ENCODE peak calls at places on chromosomes 2 and 18, in nine cellular contexts. Z is osteocyte, X is AG09309, C is epithelial cell of esophagus, R is GM12865, A is cardiac fibroblast, D is progenitor cell of endocrine pancreas, Y is breast epithelium, B is neural progenitor cell. U is an unnamed sample.

GRCh38 chr2:67399144-67399543 is 2.0 kb downstream of the ETAA1 start:
- DNase-seq in Z (no peak), X (no peak), C (no peak), R (no peak), A (no peak), D (no peak), Y (no peak), B (no peak), U (no peak)

GRCh38 chr2:240466579-240467148 is 31.2 kb downstream of the GPC1 start:
- DNase-seq in Z (no peak), X (no peak), C (no peak), R (no peak), A (no peak), D (peak; percentile 8), Y (no peak), B (no peak), U (no peak)

GRCh38 chr18:33432857-33433256 is 7.7 kb downstream of the CCDC178 start:
- DNase-seq in Z (no peak), X (no peak), C (no peak), R (no peak), A (no peak), D (no peak), Y (no peak), B (no peak), U (no peak)

GRCh38 chr2:14941151-14941631 is 308.7 kb downstream of the LRATD1 start:
- DNase-seq in Z (no peak), X (no peak), C (no peak), R (no peak), A (no peak), D (no peak), Y (no peak), B (no peak), U (no peak)

GRCh38 chr2:105644174-105644980 is 100.3 kb upstream of the NCK2 start:
- DNase-seq in Z (no peak), X (peak; percentile 11), C (no peak), R (no peak), A (peak; percentile 18), D (no peak), Y (no peak), B (no peak), U (no peak)

GRCh38 chr2:144431384-144431783 is 88.5 kb downstream of the ZEB2 start:
- DNase-seq in Z (no peak), X (no peak), C (no peak), R (peak; percentile 20), A (no peak), D (no peak), Y (no peak), B (peak; percentile 54), U (no peak)

GRCh38 chr18:27181726-27182125 is 3.4 kb downstream of the CHST9 start:
- DNase-seq in Z (no peak), X (no peak), C (no peak), R (no peak), A (no peak), D (no peak), Y (no peak), B (no peak), U (no peak)

GRCh38 chr2:113164930-113165585 is 8.7 kb upstream of the PSD4 start:
- DNase-seq in Z (no peak), X (no peak), C (no peak), R (no peak), A (no peak), D (no peak), Y (no peak), B (peak; percentile 70), U (no peak)

GRCh38 chr2:198374375-198375072 is 570.1 kb downstream of the PLCL1 start:
- DNase-seq in Z (no peak), X (peak; percentile 59), C (peak; percentile 82), R (peak; percentile 67), A (peak; percentile 74), D (peak; percentile 18), Y (no peak), B (peak; percentile 75), U (peak; percentile 61)

GRCh38 chr18:44423826-44424225 is 256.9 kb upstream of the SETBP1 start:
- DNase-seq in Z (no peak), X (no peak), C (no peak), R (no peak), A (no peak), D (no peak), Y (no peak), B (peak; percentile 11), U (no peak)

GRCh38 chr2:105573910-105574655 is 170.6 kb upstream of the NCK2 start:
- DNase-seq in Z (no peak), X (no peak), C (no peak), R (no peak), A (no peak), D (no peak), Y (no peak), B (no peak), U (no peak)

GRCh38 chr2:158723921-158724802 is 71.0 kb upstream of the DAPL1 start:
- DNase-seq in Z (no peak), X (no peak), C (peak; percentile 64), R (no peak), A (no peak), D (no peak), Y (peak; percentile 78), B (peak; percentile 33), U (no peak)

GRCh38 chr2:189066037-189066436 is 91.9 kb downstream of the COL3A1 start:
- DNase-seq in Z (no peak), X (no peak), C (no peak), R (no peak), A (no peak), D (no peak), Y (no peak), B (no peak), U (no peak)

GRCh38 chr2:222861411-222862067 is 703 bp downstream of the ACSL3 start:
- DNase-seq in Z (no peak), X (no peak), C (peak; percentile 37), R (peak; percentile 57), A (peak; percentile 39), D (peak; percentile 32), Y (no peak), B (no peak), U (no peak)

GRCh38 chr2:208025814-208026184 is 472 bp upstream of the PLEKHM3 start:
- DNase-seq in Z (no peak), X (no peak), C (no peak), R (peak; percentile 53), A (no peak), D (no peak), Y (no peak), B (peak; percentile 13), U (no peak)

GRCh38 chr2:23375448-23375847 is 9.5 kb upstream of the KLHL29 start:
- DNase-seq in Z (no peak), X (no peak), C (peak; percentile 62), R (peak; percentile 59), A (no peak), D (no peak), Y (no peak), B (peak; percentile 34), U (no peak)

DNA sequence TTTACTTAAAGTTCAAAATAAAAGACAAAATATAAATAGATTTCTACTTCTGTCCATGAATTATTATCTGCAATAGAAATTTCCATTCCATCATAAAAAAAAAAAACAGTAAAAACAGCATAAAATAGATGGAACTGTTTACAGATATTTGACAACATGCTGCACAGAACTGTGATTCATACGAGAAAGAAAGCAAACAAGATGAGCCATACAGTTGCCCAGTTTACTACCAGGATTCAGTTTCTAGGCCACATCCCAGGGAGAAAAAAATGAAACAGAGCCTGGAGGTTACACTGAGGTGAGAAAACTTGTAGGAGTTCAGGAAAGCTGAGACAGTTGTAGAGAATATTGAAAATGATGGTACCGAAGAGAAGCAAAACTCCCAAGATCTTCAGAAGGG is 1426.9 kb upstream of the ACVR2A start:
- DNase-seq in Z (no peak), X (no peak), C (peak; percentile 14), R (no peak), A (no peak), D (no peak), Y (no peak), B (no peak), U (no peak)
- TF ChIP-seq CTCF in Z (no peak), X (no peak), C (no peak), R (no peak), A (no peak), D (no peak), Y (no peak), B (no peak), U (no peak)

GRCh38 chr2:120513776-120514357 is 167.9 kb downstream of the INHBB start:
- DNase-seq in Z (no peak), X (no peak), C (no peak), R (no peak), A (no peak), D (no peak), Y (no peak), B (no peak), U (no peak)

GRCh38 chr2:120511546-120512320 is 165.8 kb downstream of the INHBB start:
- DNase-seq in Z (no peak), X (no peak), C (no peak), R (no peak), A (no peak), D (no peak), Y (peak; percentile 30), B (peak; percentile 45), U (no peak)

GRCh38 chr2:120510751-120511395 is 164.9 kb downstream of the INHBB start:
- DNase-seq in Z (no peak), X (no peak), C (no peak), R (no peak), A (no peak), D (no peak), Y (no peak), B (no peak), U (no peak)

GRCh38 chr2:120509991-120510735 is 164.2 kb downstream of the INHBB start:
- DNase-seq in Z (no peak), X (no peak), C (no peak), R (no peak), A (no peak), D (no peak), Y (peak; percentile 47), B (no peak), U (no peak)

DNA sequence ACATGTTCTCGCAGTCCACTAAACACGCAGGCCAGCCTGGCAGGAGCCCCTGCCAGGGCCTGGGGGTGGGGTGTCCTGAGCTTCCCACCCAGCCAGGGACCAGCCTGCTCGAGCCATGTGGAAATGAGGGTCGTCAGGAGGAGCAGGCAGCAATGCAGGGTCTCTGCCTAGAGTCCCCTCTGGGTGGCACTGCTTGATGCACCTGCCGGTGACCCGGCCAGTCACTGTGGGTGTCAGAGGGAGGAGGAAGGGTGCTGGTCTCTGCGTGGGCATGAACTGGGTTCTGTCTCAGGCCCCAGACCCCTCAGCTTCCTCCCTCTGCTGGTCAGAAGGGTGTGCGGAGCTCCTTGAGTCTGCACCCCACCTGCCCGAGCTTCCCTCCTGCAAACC is 166.4 kb downstream of the INHBB start:
- DNase-seq in Z (no peak), X (no peak), C (no peak), R (no peak), A (no peak), D (no peak), Y (peak; percentile 43), B (no peak), U (no peak)
- TF ChIP-seq CTCF in Z (no peak), X (no peak), C (no peak), R (no peak), A (no peak), D (peak; percentile 7), Y (no peak), B (peak; percentile 26), U (peak; percentile 21)

GRCh38 chr18:52409732-52410131 is 69.7 kb downstream of the DCC start:
- DNase-seq in Z (no peak), X (no peak), C (peak; percentile 3), R (peak; percentile 82), A (no peak), D (no peak), Y (no peak), B (no peak), U (no peak)
- TF ChIP-seq CTCF in Z (no peak), X (no peak), C (no peak), R (peak; percentile 26), A (no peak), D (no peak), Y (no peak), B (no peak), U (no peak)

GRCh38 chr2:177758591-177759371 is 313.8 kb downstream of the PDE11A start:
- DNase-seq in Z (no peak), X (no peak), C (peak; percentile 42), R (no peak), A (peak; percentile 62), D (peak; percentile 40), Y (no peak), B (peak; percentile 80), U (peak; percentile 68)
- TF ChIP-seq CTCF in Z (peak; percentile 66), X (peak; percentile 58), C (peak; percentile 51), R (no peak), A (peak; percentile 33), D (peak; percentile 80), Y (peak; percentile 55), B (peak; percentile 80), U (peak; percentile 76)

U was measured in HFFc6.